ENCODE peak calls at places on chromosomes 6 and 20, in six cellular contexts. H, N, S, G, D and Z are unnamed samples.
A peak's percentile ranks its signal among the peaks of the same experiment; 100 is the strongest.

GRCh38 chr6:74415056-74415455 is 719.1 kb downstream of the CD109 start:
- DNase-seq in G (no peak), D (no peak), H (no peak), S (peak; percentile 13), N (no peak), Z (peak; percentile 11)

GRCh38 chr20:25547063-25547462 is 38.3 kb downstream of the NINL start:
- DNase-seq in S (no peak), D (no peak), H (no peak), N (no peak), G (no peak), Z (no peak)

GRCh38 chr6:118295336-118295735 is 252.8 kb upstream of the PLN start:
- DNase-seq in H (no peak), N (no peak), S (no peak), G (no peak), D (no peak), Z (no peak)

GRCh38 chr20:3663858-3664257 is 659 bp upstream of the GFRA4 start:
- DNase-seq in G (no peak), N (no peak), D (no peak), H (no peak), S (no peak), Z (no peak)

GRCh38 chr6:133040025-133040838 is 200.9 kb upstream of the EYA4 start:
- DNase-seq in D (peak; percentile 38), N (no peak), H (peak; percentile 18), G (no peak), S (peak; percentile 21), Z (peak; percentile 12)

GRCh38 chr20:54004397-54004940 is 65.9 kb downstream of the BCAS1 start:
- DNase-seq in S (no peak), D (no peak), N (no peak), G (no peak), H (no peak), Z (no peak)

GRCh38 chr6:99590728-99591672 is 15.6 kb upstream of the PRDM13 start:
- DNase-seq in S (no peak), G (no peak), D (no peak), H (peak; percentile 20), N (no peak), Z (no peak)

GRCh38 chr20:61731363-61732181 is 334.1 kb downstream of the TAF4 start:
- DNase-seq in G (no peak), D (peak; percentile 3), S (peak; percentile 63), N (no peak), H (no peak), Z (no peak)

GRCh38 chr6:63352587-63353281 is 33.0 kb upstream of the LGSN start:
- DNase-seq in D (peak; percentile 44), H (peak; percentile 71), G (no peak), S (peak; percentile 57), N (no peak), Z (peak; percentile 78)

GRCh38 chr6:158914923-158915322 is 85.1 kb downstream of the RSPH3 start:
- DNase-seq in H (no peak), N (no peak), G (no peak), S (no peak), D (no peak), Z (no peak)

GRCh38 chr6:169029861-169030260 is 223.8 kb downstream of the THBS2 start:
- DNase-seq in H (no peak), S (no peak), N (no peak), D (no peak), G (no peak), Z (no peak)

GRCh38 chr6:87660226-87660886 is 41.7 kb downstream of the AKIRIN2 start:
- DNase-seq in N (no peak), D (peak; percentile 70), G (no peak), H (no peak), S (peak; percentile 82), Z (no peak)

GRCh38 chr6:116175344-116175743 is 49.4 kb upstream of the COL10A1 start:
- DNase-seq in D (no peak), N (no peak), H (no peak), S (no peak), G (no peak), Z (no peak)

GRCh38 chr6:31010393-31011060 is at the start of gene MUC22:
- DNase-seq in N (no peak), G (no peak), D (peak; percentile 45), S (peak; percentile 65), H (no peak), Z (no peak)

GRCh38 chr6:6803180-6803978 is 214.9 kb downstream of the LY86 start:
- DNase-seq in S (no peak), N (no peak), G (no peak), H (peak; percentile 49), D (no peak), Z (no peak)

GRCh38 chr6:3801960-3802359 is 47.2 kb upstream of the FAM50B start:
- DNase-seq in N (no peak), S (no peak), H (no peak), G (no peak), D (no peak), Z (no peak)

GRCh38 chr6:113909224-113909856 is 52.2 kb downstream of the MARCKS start:
- DNase-seq in D (peak; percentile 69), S (peak; percentile 68), N (peak; percentile 39), G (no peak), H (peak; percentile 80), Z (peak; percentile 79)

GRCh38 chr6:17397764-17398194 is 4.4 kb downstream of the CAP2 start:
- DNase-seq in S (peak; percentile 45), G (no peak), D (no peak), H (no peak), N (no peak), Z (no peak)

GRCh38 chr20:51928931-51929330 is 126.6 kb upstream of the SALL4 start:
- DNase-seq in D (no peak), G (no peak), H (no peak), N (no peak), S (no peak), Z (no peak)

GRCh38 chr6:166955865-166956443 is 396 bp downstream of the RNASET2 start:
- DNase-seq in D (peak; percentile 12), S (no peak), N (no peak), G (no peak), H (peak; percentile 63), Z (no peak)

GRCh38 chr20:18973499-18974173 is 160.1 kb downstream of the SCP2D1 start:
- DNase-seq in D (no peak), S (no peak), G (no peak), N (no peak), H (no peak), Z (no peak)

GRCh38 chr6:137043710-137044365 is 927 bp downstream of the IL20RA start:
- DNase-seq in H (peak; percentile 34), N (peak; percentile 4), G (no peak), D (peak; percentile 12), S (peak; percentile 51), Z (peak; percentile 34)

GRCh38 chr20:17808357-17808756 is 108.6 kb downstream of the BANF2 start:
- DNase-seq in G (no peak), H (peak; percentile 45), N (no peak), D (peak; percentile 62), S (peak; percentile 87), Z (peak; percentile 27)

GRCh38 chr6:224350-224749 is 67.9 kb upstream of the DUSP22 start:
- DNase-seq in D (no peak), S (no peak), H (no peak), G (no peak), N (no peak), Z (no peak)
- H3K27me3 ChIP-seq in D (peaks cover 3% of the 10 kb centered on the region), S (peaks cover 20% of the 10 kb centered on the region), H (no peaks in the 10 kb centered on the region), G (no peaks in the 10 kb centered on the region), N (no peaks in the 10 kb centered on the region), Z (no peaks in the 10 kb centered on the region)

DNA sequence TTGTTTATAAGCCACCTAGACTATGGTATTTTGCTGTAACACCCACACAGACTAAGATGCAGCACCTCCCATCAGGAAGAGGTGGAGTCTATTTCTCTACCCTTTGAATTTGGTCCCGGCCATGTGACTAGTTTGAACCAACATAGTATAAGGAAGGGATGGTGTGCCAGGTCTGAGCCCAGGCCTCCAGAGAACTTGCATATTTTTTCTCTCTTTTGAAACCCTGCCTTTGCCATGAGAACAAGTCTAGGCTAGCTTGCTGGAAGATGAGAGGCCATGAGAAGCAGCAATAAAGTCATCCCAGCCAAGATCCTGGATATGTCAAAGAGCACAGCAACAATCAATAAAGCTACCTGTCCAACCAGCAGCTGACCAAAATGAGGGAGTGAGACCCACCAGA is 63.0 kb upstream of the ANKEF1 start:
- DNase-seq in D (no peak), H (no peak), N (no peak), G (no peak), S (no peak), Z (no peak)
- H3K4me3 ChIP-seq in D (no peak overlapping the region), H (no peak overlapping the region), N (no peak overlapping the region), G (no peak overlapping the region), S (no peak overlapping the region), Z (no peak overlapping the region)

DNA sequence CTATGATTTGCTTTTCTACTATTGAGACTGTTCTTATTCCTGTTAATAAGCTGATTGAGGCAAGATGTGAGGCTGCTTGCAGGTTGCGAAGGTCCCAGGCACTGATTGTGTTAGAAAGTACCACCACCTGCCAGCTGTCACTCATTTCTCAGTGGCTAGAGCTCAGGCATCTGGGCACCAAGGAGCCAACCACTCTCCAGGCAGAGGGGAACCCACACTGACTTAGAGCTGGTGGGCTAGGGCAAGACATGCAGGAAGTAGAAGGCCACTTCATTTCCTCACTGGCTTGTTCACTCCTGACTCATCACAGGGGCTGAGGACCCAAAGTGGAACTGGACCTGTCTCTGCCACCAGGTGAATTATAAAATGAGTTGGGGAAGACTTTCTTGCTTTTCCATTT is 7.8 kb upstream of the DLL1 start:
- DNase-seq in S (no peak), H (no peak), G (no peak), N (no peak), D (no peak), Z (no peak)
- H3K27me3 ChIP-seq in S (peaks cover 57% of the 10 kb centered on the region), H (peaks cover 61% of the 10 kb centered on the region), G (no peaks in the 10 kb centered on the region), N (peaks cover 25% of the 10 kb centered on the region), D (peaks cover 41% of the 10 kb centered on the region), Z (peaks cover 63% of the 10 kb centered on the region)

DNA sequence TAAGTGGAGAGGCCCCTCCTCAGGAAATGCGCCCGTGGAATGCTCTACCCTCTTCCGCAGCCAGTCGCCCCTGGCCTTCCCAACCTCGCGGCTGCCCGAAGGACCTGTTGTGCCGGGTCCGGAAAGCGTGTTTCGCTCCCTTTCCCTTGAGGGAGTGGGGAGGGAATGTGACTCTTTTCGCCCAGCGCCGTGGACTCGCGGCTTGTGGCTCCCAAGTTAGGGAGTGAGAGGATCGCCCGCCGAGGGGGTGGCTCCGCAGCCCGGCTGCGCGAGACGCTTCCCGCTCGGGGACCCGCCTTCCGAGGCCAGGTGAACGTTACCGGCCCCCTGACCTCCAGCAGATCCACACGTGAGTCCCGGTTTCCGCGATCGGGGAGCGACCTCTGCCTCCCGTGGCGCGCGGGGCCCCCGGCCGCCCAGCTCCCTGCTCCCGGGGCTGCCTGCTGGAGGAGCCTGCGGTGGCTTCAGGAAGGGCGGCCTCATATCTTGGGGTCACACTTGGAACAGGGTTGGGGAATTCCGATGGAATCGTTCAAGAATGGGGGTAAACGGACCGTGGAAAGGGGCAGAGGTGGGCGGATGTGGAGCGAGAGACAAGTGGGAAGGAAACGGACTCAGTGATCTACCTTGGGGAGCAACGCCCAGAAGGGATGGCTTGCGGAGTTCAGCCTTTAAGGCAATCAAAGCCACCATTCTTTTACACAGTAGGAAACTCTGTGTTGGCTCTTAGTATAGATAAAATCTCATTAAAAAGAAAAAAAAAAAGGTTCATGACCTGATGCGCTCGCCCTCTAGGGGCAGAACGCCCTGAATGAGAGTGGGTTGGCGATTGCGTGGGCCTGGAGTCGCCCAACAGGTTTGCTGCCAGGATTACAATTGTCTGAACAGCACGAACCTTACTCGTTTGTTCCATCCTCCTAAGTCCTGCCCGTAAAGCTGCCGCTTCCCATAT is 887 bp downstream of the TPD52L1 start:
- DNase-seq in D (no peak), N (no peak), G (no peak), H (peak; percentile 69), S (peak; percentile 32), Z (peak; percentile 46)
- H3K4me3 ChIP-seq in D (peak overlapping the region; percentile 66), N (peak overlapping the region; percentile 47), G (peak overlapping the region; percentile 72), H (peak overlapping the region; percentile 94), S (peak overlapping the region; percentile 85), Z (peak overlapping the region; percentile 52)